ENCODE peak calls at places on chromosomes 5 and 9, in ten cellular contexts. K is cardiac muscle cell, V is transverse colon, A is gastrocnemius medialis, M is neuronal stem cell, U is ovary, H is mesenchymal stem cell, X is GM23248, C is hepatocyte, F is SK-N-SH. Z is an unnamed sample. For H3K4me1, the result is how much of the 10 kb centered on the place peaks cover.

GRCh38 chr5:139636207-139636792 is 11.8 kb upstream of the CXXC5 start:
- DNase-seq in K (no peak), V (peak), A (no peak), M (no peak), U (no peak), H (no peak), X (peak), C (peak), F (peak), Z (peak)

GRCh38 chr5:106759581-106759980 is 911.2 kb downstream of the EFNA5 start:
- DNase-seq in K (peak), V (no peak), A (no peak), M (no peak), U (no peak), H (peak), X (no peak), C (no peak), F (no peak), Z (no peak)

GRCh38 chr9:80061940-80062339 is 490.2 kb downstream of the TLE4 start:
- DNase-seq in K (peak), V (no peak), A (peak), M (no peak), U (no peak), H (peak), X (peak), C (peak), F (no peak), Z (no peak)

GRCh38 chr9:128007566-128008138 is 26.9 kb upstream of the EEIG1 start:
- DNase-seq in K (peak), V (peak), A (peak), M (no peak), U (no peak), H (peak), X (peak), C (peak), F (peak), Z (peak)

GRCh38 chr9:34381323-34381722 is 4.6 kb upstream of the MYORG start:
- DNase-seq in K (no peak), V (peak), A (no peak), M (peak), U (peak), H (no peak), X (no peak), C (peak), F (no peak), Z (no peak)

GRCh38 chr5:180241600-180241999 is 32.6 kb upstream of the RASGEF1C start:
- DNase-seq in K (no peak), V (no peak), A (no peak), M (no peak), U (no peak), H (no peak), X (no peak), C (no peak), F (no peak), Z (no peak)

GRCh38 chr5:4189317-4189716 is 593.7 kb downstream of the IRX1 start:
- DNase-seq in K (no peak), V (no peak), A (no peak), M (no peak), U (no peak), H (no peak), X (peak), C (no peak), F (no peak), Z (peak)

GRCh38 chr5:126826619-126827215 is 49.8 kb downstream of the LMNB1 start:
- DNase-seq in K (no peak), V (no peak), A (no peak), M (no peak), U (no peak), H (no peak), X (no peak), C (no peak), F (no peak), Z (no peak)

GRCh38 chr5:138336952-138337684 is 948 bp upstream of the FAM53C start:
- DNase-seq in K (peak), V (peak), A (peak), M (no peak), U (peak), H (peak), X (peak), C (peak), F (peak), Z (no peak)

GRCh38 chr5:151357792-151358191 is 10.4 kb upstream of the SLC36A2 start:
- DNase-seq in K (peak), V (no peak), A (no peak), M (no peak), U (no peak), H (no peak), X (peak), C (no peak), F (no peak), Z (no peak)

GRCh38 chr9:108156270-108156998 is 666.9 kb upstream of the KLF4 start:
- DNase-seq in K (peak), V (peak), A (no peak), M (no peak), U (no peak), H (peak), X (peak), C (peak), F (no peak), Z (no peak)

GRCh38 chr5:32833621-32834102 is 122.5 kb downstream of the NPR3 start:
- DNase-seq in K (no peak), V (no peak), A (no peak), M (no peak), U (no peak), H (no peak), X (no peak), C (no peak), F (no peak), Z (no peak)

DNA sequence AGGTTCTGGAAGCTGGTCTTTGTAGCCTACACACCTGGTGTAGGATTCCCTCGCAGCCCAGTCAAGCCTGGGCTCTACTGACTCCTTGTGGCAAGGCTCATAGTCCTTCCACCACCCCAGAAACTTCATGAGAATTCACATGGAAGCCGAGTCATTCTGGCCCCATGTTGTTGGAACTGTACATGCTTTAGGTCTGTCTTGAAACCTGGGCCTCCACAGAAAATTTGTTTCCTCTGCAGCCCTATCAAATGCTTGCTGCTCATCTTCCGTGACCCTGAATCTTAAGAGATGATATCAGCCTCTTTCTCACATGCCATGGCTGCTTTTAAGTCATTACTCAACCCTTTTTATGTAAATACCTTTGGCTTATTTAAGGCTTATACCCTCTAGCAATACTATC is 113.4 kb upstream of the GRHPR start:
- DNase-seq in K (peak), V (peak), A (no peak), M (no peak), U (no peak), H (no peak), X (peak), C (peak), F (no peak), Z (peak)
- H3K4me1 ChIP-seq in K (under half), V (under half), A (under half), M (under half), U (under half), H (under half), X (under half), C (under half), F (under half), Z (under half)

DNA sequence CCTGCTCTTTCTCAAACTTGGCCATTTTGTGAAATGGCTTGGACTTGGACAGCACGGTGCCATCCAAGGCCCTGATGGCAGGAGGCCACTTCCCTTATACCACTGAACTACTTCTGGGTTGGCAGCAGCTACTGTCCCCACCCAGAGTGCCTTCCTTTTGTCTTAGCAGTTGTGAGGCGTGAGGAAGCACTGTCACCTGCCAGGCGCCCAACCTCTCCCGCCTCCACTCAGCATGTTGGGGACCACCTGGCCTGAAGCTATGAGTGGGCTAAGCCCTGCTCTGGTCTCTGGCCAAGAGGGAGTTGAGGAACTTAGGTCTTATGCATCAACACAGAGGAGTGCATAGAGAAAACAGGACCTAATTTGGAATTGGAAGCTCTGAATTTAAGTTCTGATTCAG is 276.0 kb downstream of the ENC1 start:
- DNase-seq in K (no peak), V (no peak), A (no peak), M (no peak), U (no peak), H (no peak), X (no peak), C (no peak), F (no peak), Z (no peak)
- H3K27ac ChIP-seq in K (no peak), V (no peak), A (no peak), M (no peak), U (no peak), H (no peak), X (no peak), C (no peak), F (no peak), Z (no peak)

GRCh38 chr9:129491486-129491855 is 129.4 kb downstream of the C9orf50 start:
- DNase-seq in K (no peak), V (peak), A (no peak), M (no peak), U (peak), H (no peak), X (no peak), C (peak), F (no peak), Z (no peak)
- H3K4me1 ChIP-seq in K (under half), V (half or more), A (under half), M (half or more), U (under half), H (half or more), X (half or more), C (half or more), F (half or more), Z (half or more)

DNA sequence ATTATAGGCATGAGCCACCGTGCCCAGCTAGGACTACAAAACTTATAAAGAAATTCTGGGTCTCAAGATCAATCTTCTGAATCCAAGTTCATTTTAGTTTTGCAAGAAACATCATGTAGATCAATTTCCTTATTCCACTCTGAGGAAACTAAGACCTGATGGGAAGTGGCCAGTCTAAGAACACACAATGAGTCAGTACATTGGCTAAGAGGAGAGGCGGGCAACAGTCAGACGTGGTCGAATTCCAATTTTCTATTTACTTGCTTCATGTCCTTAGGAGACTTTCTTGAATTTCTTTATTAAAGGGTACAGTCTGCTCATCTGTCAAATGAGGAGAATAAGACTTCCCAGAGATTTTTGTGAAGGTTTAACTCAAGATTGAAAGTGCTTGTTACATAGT is 432.1 kb upstream of the BRINP1 start:
- DNase-seq in K (no peak), V (no peak), A (peak), M (no peak), U (no peak), H (no peak), X (peak), C (no peak), F (no peak), Z (no peak)
- H3K27ac ChIP-seq in K (no peak), V (no peak), A (peak), M (no peak), U (no peak), H (no peak), X (peak), C (no peak), F (no peak), Z (no peak)

DNA sequence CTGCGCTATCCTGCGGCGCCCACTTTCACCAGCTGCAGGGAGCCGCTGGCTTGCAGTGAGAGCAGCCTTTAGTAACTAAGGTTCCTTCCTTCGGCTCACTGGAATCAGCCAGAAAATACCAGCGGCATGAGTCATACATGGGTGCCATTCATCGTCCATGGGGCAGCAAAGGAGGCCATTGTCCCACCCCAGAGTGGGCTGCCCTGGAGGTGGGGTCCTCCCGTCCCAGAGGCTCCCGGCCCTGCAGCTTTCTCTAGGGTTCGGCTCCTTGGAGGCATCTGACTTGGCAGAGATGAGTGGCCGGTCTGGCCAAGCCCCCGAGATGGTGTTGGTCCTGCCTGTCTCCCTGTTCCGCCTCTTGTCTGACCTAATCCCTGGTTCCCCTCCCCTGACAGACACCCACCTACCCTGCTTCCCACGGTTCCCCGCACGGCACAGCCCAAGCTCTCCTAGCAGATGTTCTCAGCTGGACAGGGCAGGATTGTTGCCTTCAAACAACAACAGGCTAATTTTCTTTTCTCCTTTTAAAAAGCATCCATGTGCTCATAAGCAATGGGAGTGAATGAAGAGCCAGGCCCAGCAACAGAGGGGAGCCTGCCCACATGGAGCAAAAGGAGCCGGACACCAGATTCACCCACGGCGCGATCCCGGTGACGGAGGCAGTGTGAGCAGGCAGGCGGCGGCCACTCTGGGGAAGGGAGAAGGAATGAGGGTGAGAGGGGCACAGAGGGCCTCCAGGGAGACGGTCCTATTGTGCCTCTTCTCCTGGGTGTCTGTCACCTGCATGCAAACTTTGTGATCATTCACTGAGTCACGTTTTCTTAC is 97.0 kb upstream of the COL5A1 start:
- DNase-seq in K (peak), V (no peak), A (no peak), M (peak), U (no peak), H (peak), X (peak), C (peak), F (no peak), Z (no peak)
- H3K4me1 ChIP-seq in K (under half), V (under half), A (under half), M (under half), U (under half), H (under half), X (under half), C (under half), F (under half), Z (under half)

GRCh38 chr5:464843-465590 is 22.0 kb downstream of the EXOC3 start:
- DNase-seq in K (no peak), V (peak), A (peak), M (no peak), U (no peak), H (no peak), X (no peak), C (no peak), F (no peak), Z (no peak)
- H3K27ac ChIP-seq in K (no peak), V (no peak), A (no peak), M (no peak), U (no peak), H (no peak), X (no peak), C (no peak), F (no peak), Z (peak)

DNA sequence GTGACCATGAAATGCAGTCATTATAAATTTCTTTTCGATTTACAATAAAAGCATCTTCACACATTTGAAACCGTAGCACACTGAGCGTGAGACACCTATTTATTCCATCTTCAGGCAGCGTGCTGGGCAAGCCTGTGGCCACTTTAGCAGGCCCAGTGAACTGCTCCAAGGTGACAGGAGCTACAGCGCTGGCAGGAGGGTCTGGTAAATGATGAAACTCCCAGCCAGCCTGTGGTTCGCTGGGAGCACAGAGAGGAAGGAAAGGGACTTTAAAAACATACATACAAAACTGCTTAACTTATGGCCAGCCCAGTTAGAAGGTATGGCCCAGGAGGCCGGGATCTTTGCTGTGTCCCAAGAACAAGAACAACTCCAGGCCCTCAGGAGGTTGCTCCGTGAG is 5.1 kb downstream of the RAPGEF1 start:
- DNase-seq in K (no peak), V (no peak), A (peak), M (no peak), U (no peak), H (no peak), X (no peak), C (no peak), F (no peak), Z (no peak)
- H3K4me1 ChIP-seq in K (under half), V (half or more), A (half or more), M (under half), U (under half), H (under half), X (under half), C (half or more), F (under half), Z (half or more)

GRCh38 chr5:60538955-60539866 is 160.8 kb downstream of the DEPDC1B start:
- DNase-seq in K (peak), V (no peak), A (no peak), M (no peak), U (no peak), H (peak), X (no peak), C (no peak), F (no peak), Z (no peak)

GRCh38 chr5:60545526-60545925 is 154.4 kb downstream of the DEPDC1B start:
- DNase-seq in K (no peak), V (no peak), A (no peak), M (no peak), U (no peak), H (peak), X (no peak), C (no peak), F (no peak), Z (no peak)

GRCh38 chr5:60544162-60544561 is 155.8 kb downstream of the DEPDC1B start:
- DNase-seq in K (no peak), V (no peak), A (no peak), M (no peak), U (no peak), H (no peak), X (no peak), C (no peak), F (no peak), Z (no peak)

GRCh38 chr5:60540855-60541805 is 158.8 kb downstream of the DEPDC1B start:
- DNase-seq in K (peak), V (no peak), A (no peak), M (no peak), U (no peak), H (peak), X (peak), C (no peak), F (no peak), Z (no peak)

DNA sequence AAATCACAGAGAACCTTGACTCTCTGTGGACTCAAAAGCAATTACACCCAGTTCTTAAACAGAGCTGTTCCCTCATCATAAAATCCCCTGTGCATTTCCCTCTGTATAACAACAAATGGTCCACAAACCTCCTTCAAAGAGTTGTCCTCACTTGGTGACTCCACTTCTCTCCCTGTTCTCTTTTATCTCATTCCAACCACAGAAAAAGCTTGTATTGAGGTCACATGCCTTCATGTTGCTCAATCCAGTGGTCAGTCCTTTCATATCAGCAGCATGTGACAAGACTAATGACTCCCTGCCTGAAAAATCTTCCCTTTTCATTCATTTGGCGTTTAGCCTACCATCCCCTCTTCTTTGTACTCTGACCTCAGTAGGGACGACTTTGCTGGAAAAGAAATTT is 158.0 kb downstream of the DEPDC1B start:
- DNase-seq in K (peak), V (no peak), A (no peak), M (no peak), U (no peak), H (peak), X (peak), C (peak), F (no peak), Z (no peak)
- H3K27ac ChIP-seq in K (no peak), V (no peak), A (no peak), M (no peak), U (no peak), H (no peak), X (no peak), C (no peak), F (no peak), Z (no peak)

GRCh38 chr5:136768457-136768856 is 403.1 kb upstream of the TRPC7 start:
- DNase-seq in K (no peak), V (no peak), A (no peak), M (no peak), U (no peak), H (no peak), X (no peak), C (no peak), F (no peak), Z (no peak)

GRCh38 chr5:136769093-136769492 is 403.7 kb upstream of the TRPC7 start:
- DNase-seq in K (no peak), V (no peak), A (no peak), M (no peak), U (no peak), H (no peak), X (no peak), C (no peak), F (no peak), Z (no peak)

GRCh38 chr5:136766456-136766855 is 401.1 kb upstream of the TRPC7 start:
- DNase-seq in K (no peak), V (no peak), A (no peak), M (no peak), U (no peak), H (no peak), X (peak), C (no peak), F (no peak), Z (no peak)

GRCh38 chr5:136772541-136772940 is 407.2 kb upstream of the TRPC7 start:
- DNase-seq in K (no peak), V (no peak), A (no peak), M (no peak), U (no peak), H (no peak), X (no peak), C (no peak), F (no peak), Z (no peak)

GRCh38 chr5:136769900-136770684 is 404.7 kb upstream of the TRPC7 start:
- DNase-seq in K (peak), V (peak), A (peak), M (peak), U (no peak), H (peak), X (peak), C (peak), F (peak), Z (no peak)
- H3K4me1 ChIP-seq in K (under half), V (under half), A (under half), M (under half), U (under half), H (under half), X (under half), C (under half), F (under half), Z (under half)

DNA sequence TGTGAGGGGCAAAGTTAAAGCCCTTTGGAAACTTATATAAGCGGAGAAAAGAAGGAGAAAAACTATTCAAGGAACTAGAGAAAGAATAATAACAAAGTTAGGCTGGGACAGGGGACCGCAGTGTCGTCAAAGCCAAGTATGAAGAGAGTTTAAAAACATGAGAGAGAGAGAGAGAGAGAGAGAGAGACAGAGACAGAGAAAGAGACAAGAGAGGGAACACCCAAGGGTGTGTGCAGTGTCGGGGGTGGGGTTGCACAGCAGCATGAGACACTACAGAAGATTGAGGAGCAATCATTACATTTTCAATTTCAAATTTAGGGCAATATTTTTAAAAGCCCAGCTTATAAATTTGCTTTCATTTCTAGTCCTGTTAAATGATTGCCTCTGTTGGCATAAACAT is 74.3 kb downstream of the NNT start:
- DNase-seq in K (no peak), V (no peak), A (no peak), M (no peak), U (no peak), H (no peak), X (no peak), C (no peak), F (no peak), Z (no peak)
- H3K27ac ChIP-seq in K (no peak), V (no peak), A (peak), M (no peak), U (no peak), H (no peak), X (no peak), C (no peak), F (no peak), Z (no peak)

Z was measured in CD4-positive, CD25-positive, alpha-beta regulatory T cell.